ENCODE peak calls at places on chromosomes 1 and 21, in six cellular contexts. E, M, N, Y, Q and A are unnamed samples.

GRCh38 chr1:20250346-20250989 is 40.2 kb upstream of the VWA5B1 start:
- DNase-seq in E (no peak), M (no peak), N (no peak), Y (no peak), Q (no peak), A (no peak)

GRCh38 chr1:237470712-237471310 is 419.9 kb downstream of the ZP4 start:
- DNase-seq in E (no peak), M (peak; percentile 97), N (no peak), Y (no peak), Q (no peak), A (no peak)

GRCh38 chr1:34763142-34763781 is 3.7 kb downstream of the GJB4 start:
- DNase-seq in E (no peak), M (peak; percentile 67), N (no peak), Y (no peak), Q (no peak), A (no peak)

GRCh38 chr1:174040387-174040786 is 18.2 kb upstream of the RC3H1 start:
- DNase-seq in E (no peak), M (peak; percentile 95), N (no peak), Y (no peak), Q (no peak), A (no peak)

GRCh38 chr1:214615871-214616270 is 12.9 kb downstream of the CENPF start:
- DNase-seq in E (no peak), M (no peak), N (no peak), Y (no peak), Q (no peak), A (no peak)

GRCh38 chr1:57752847-57753246 is 329.0 kb upstream of the DAB1 start:
- DNase-seq in E (no peak), M (no peak), N (no peak), Y (no peak), Q (no peak), A (no peak)

GRCh38 chr1:45867697-45868346 is 64.4 kb downstream of the MAST2 start:
- DNase-seq in E (no peak), M (no peak), N (no peak), Y (no peak), Q (no peak), A (no peak)

GRCh38 chr1:174800221-174800791 is 199.4 kb upstream of the CACYBP start:
- DNase-seq in E (no peak), M (no peak), N (no peak), Y (peak; percentile 24), Q (no peak), A (no peak)

GRCh38 chr1:167474191-167474641 is 44.1 kb downstream of the CD247 start:
- DNase-seq in E (no peak), M (no peak), N (no peak), Y (no peak), Q (no peak), A (no peak)

GRCh38 chr1:15095492-15095867 is 58.1 kb upstream of the TMEM51 start:
- DNase-seq in E (no peak), M (no peak), N (no peak), Y (no peak), Q (no peak), A (no peak)

GRCh38 chr1:145979746-145980435 is 15.4 kb downstream of the POLR3GL start:
- DNase-seq in E (no peak), M (peak; percentile 56), N (no peak), Y (peak; percentile 74), Q (no peak), A (no peak)

GRCh38 chr1:200877839-200878551 is 5.2 kb downstream of the GPR25 start:
- DNase-seq in E (no peak), M (no peak), N (no peak), Y (no peak), Q (no peak), A (no peak)

GRCh38 chr1:4624141-4624715 is 30.2 kb upstream of the AJAP1 start:
- DNase-seq in E (no peak), M (no peak), N (no peak), Y (no peak), Q (no peak), A (no peak)

GRCh38 chr1:26239936-26240335 is 5.9 kb downstream of the CEP85 start:
- DNase-seq in E (no peak), M (no peak), N (no peak), Y (no peak), Q (no peak), A (no peak)

GRCh38 chr1:53511933-53512806 is 53.0 kb downstream of the DMRTB1 start:
- DNase-seq in E (peak; percentile 66), M (peak; percentile 59), N (no peak), Y (no peak), Q (peak; percentile 95), A (no peak)

GRCh38 chr1:211485480-211485857 is 6.5 kb downstream of the RD3 start:
- DNase-seq in E (no peak), M (no peak), N (no peak), Y (no peak), Q (no peak), A (no peak)

GRCh38 chr1:109502368-109502851 is 7.1 kb downstream of the AMIGO1 start:
- DNase-seq in E (no peak), M (no peak), N (no peak), Y (no peak), Q (no peak), A (no peak)

GRCh38 chr1:93766451-93766850 is 84.8 kb upstream of the BCAR3 start:
- DNase-seq in E (peak; percentile 24), M (no peak), N (no peak), Y (no peak), Q (no peak), A (no peak)

GRCh38 chr1:58944439-58944838 is 160.6 kb upstream of the JUN start:
- DNase-seq in E (no peak), M (no peak), N (no peak), Y (no peak), Q (no peak), A (no peak)

GRCh38 chr1:177959793-177960515 is 9.9 kb downstream of the SEC16B start:
- DNase-seq in E (no peak), M (peak; percentile 50), N (no peak), Y (no peak), Q (no peak), A (no peak)

GRCh38 chr1:169086603-169087455 is 19.7 kb upstream of the ATP1B1 start:
- DNase-seq in E (no peak), M (no peak), N (no peak), Y (no peak), Q (no peak), A (no peak)

GRCh38 chr1:22447581-22448215 is 4.0 kb upstream of the ZBTB40 start:
- DNase-seq in E (no peak), M (peak; percentile 17), N (no peak), Y (no peak), Q (peak; percentile 73), A (no peak)

GRCh38 chr1:34128186-34128889 is 36.7 kb downstream of the CSMD2 start:
- DNase-seq in E (no peak), M (no peak), N (no peak), Y (no peak), Q (no peak), A (no peak)

GRCh38 chr1:204946640-204947039 is 76.0 kb downstream of the NFASC start:
- DNase-seq in E (peak; percentile 52), M (no peak), N (no peak), Y (no peak), Q (no peak), A (no peak)

GRCh38 chr1:202750761-202751160 is 40.5 kb upstream of the SYT2 start:
- DNase-seq in E (no peak), M (peak; percentile 12), N (no peak), Y (no peak), Q (no peak), A (no peak)
- TF ChIP-seq CTCF in E (no peak), M (peak; percentile 24), N (no peak), Y (peak; percentile 47), Q (no peak), A (no peak)

DNA sequence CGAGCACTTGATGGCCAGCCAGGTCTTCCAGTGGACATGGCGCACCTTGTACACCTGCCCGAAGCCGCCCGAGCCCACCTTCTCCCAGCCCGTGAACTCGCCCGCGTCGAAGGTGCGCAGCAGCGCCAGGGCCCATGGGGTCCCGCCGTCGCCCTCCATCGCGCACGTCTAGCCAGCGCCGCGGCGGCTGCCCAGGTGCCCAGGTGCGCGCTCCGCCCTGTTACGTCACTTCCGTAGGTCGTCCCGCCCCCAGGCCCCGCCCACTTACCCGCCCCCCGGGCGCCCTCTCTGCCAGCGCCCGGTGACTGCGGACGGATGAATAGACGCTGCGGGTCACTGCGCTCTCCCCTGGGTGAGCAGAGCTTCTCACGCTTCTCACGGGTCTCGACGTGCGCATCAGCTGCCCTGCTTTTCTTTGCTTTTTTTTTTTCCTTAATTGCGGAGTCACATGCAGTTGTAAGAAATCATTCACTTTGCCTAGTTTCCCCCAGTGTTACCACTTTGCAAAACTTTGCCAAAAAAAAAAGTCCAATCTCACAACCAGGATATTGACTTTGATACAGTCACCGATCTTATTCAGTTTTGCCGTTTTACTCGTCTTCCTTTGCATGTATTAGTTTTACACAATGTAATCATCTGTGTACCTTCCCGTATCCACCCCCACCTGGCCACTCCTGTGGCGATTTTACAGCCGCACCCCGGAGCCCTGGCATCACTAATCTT is at the start of gene RIPK4:
- DNase-seq in E (peak; percentile 94), M (peak; percentile 87), N (peak; percentile 65), Y (peak; percentile 76), Q (no peak), A (peak; percentile 65)
- TF ChIP-seq CTCF in E (no peak), M (no peak), N (no peak), Y (no peak), Q (no peak), A (no peak)

GRCh38 chr1:41514381-41514780 is 29.9 kb upstream of the EDN2 start:
- DNase-seq in E (no peak), M (peak; percentile 16), N (no peak), Y (no peak), Q (no peak), A (no peak)

GRCh38 chr1:41515778-41516167 is 31.3 kb upstream of the EDN2 start:
- DNase-seq in E (no peak), M (no peak), N (no peak), Y (no peak), Q (no peak), A (no peak)

GRCh38 chr1:41517039-41517438 is 32.6 kb upstream of the EDN2 start:
- DNase-seq in E (no peak), M (no peak), N (no peak), Y (no peak), Q (no peak), A (no peak)

GRCh38 chr1:41515131-41515678 is 30.7 kb upstream of the EDN2 start:
- DNase-seq in E (no peak), M (peak; percentile 63), N (no peak), Y (no peak), Q (no peak), A (no peak)

GRCh38 chr1:41516168-41516961 is 31.9 kb upstream of the EDN2 start:
- DNase-seq in E (peak; percentile 98), M (peak; percentile 84), N (peak; percentile 96), Y (peak; percentile 54), Q (no peak), A (peak; percentile 82)
- TF ChIP-seq CTCF in E (peak; percentile 92), M (peak; percentile 84), N (peak; percentile 85), Y (peak; percentile 86), Q (peak; percentile 85), A (peak; percentile 84)

GRCh38 chr1:27351541-27352107 is 9.8 kb downstream of the SYTL1 start:
- DNase-seq in E (no peak), M (no peak), N (no peak), Y (no peak), Q (no peak), A (no peak)

GRCh38 chr1:27349784-27350672 is 8.2 kb downstream of the SYTL1 start:
- DNase-seq in E (peak; percentile 94), M (no peak), N (no peak), Y (no peak), Q (peak; percentile 10), A (peak; percentile 57)

GRCh38 chr1:27353166-27353565 is 11.3 kb downstream of the SYTL1 start:
- DNase-seq in E (peak; percentile 79), M (no peak), N (no peak), Y (no peak), Q (no peak), A (no peak)

GRCh38 chr1:27348861-27349783 is 7.3 kb downstream of the SYTL1 start:
- DNase-seq in E (peak; percentile 91), M (peak; percentile 69), N (peak; percentile 32), Y (no peak), Q (no peak), A (no peak)

GRCh38 chr1:27350673-27351540 is 9.1 kb downstream of the SYTL1 start:
- DNase-seq in E (peak; percentile 85), M (no peak), N (peak; percentile 56), Y (no peak), Q (no peak), A (no peak)
- TF ChIP-seq CTCF in E (no peak), M (no peak), N (no peak), Y (no peak), Q (peak; percentile 4), A (no peak)